ENCODE peak calls at places on chromosome 6, in seven cellular contexts. One of them, this sample, is unnamed. For H3K36me3, the result is how much of the 10 kb centered on the place peaks cover.

GRCh38 chr6:166512567-166512966 is 73.9 kb downstream of the RAMACL start:
- DNase-seq in CD8-positive, alpha-beta memory T cell: peak
- DNase-seq in OCI-LY7: peak
- DNase-seq in GM23338: no peak
- DNase-seq in CD8-positive, alpha-beta T cell: peak
- DNase-seq in ovary: no peak
- DNase-seq in heart left ventricle: no peak
- DNase-seq in this sample: no peak

GRCh38 chr6:34145161-34146020 is 496 bp downstream of the GRM4 start:
- DNase-seq in CD8-positive, alpha-beta memory T cell: peak
- DNase-seq in OCI-LY7: peak
- DNase-seq in GM23338: peak
- DNase-seq in CD8-positive, alpha-beta T cell: no peak
- DNase-seq in ovary: peak
- DNase-seq in heart left ventricle: peak
- DNase-seq in this sample: no peak

GRCh38 chr6:35203680-35204079 is 10.1 kb upstream of the SCUBE3 start:
- DNase-seq in CD8-positive, alpha-beta memory T cell: no peak
- DNase-seq in OCI-LY7: no peak
- DNase-seq in GM23338: no peak
- DNase-seq in CD8-positive, alpha-beta T cell: no peak
- DNase-seq in ovary: no peak
- DNase-seq in heart left ventricle: no peak
- DNase-seq in this sample: no peak

GRCh38 chr6:71080793-71081192 is 123.9 kb upstream of the B3GAT2 start:
- DNase-seq in CD8-positive, alpha-beta memory T cell: no peak
- DNase-seq in OCI-LY7: no peak
- DNase-seq in GM23338: no peak
- DNase-seq in CD8-positive, alpha-beta T cell: no peak
- DNase-seq in ovary: no peak
- DNase-seq in heart left ventricle: no peak
- DNase-seq in this sample: no peak

GRCh38 chr6:33908025-33908424 is 104.2 kb upstream of the MLN start:
- DNase-seq in CD8-positive, alpha-beta memory T cell: no peak
- DNase-seq in OCI-LY7: no peak
- DNase-seq in GM23338: no peak
- DNase-seq in CD8-positive, alpha-beta T cell: no peak
- DNase-seq in ovary: no peak
- DNase-seq in heart left ventricle: no peak
- DNase-seq in this sample: no peak

GRCh38 chr6:131146865-131147264 is 11.6 kb downstream of the AKAP7 start:
- DNase-seq in CD8-positive, alpha-beta memory T cell: no peak
- DNase-seq in OCI-LY7: no peak
- DNase-seq in GM23338: no peak
- DNase-seq in CD8-positive, alpha-beta T cell: no peak
- DNase-seq in ovary: no peak
- DNase-seq in heart left ventricle: no peak
- DNase-seq in this sample: no peak

GRCh38 chr6:1029196-1029595 is 282.7 kb upstream of the FOXQ1 start:
- DNase-seq in CD8-positive, alpha-beta memory T cell: no peak
- DNase-seq in OCI-LY7: no peak
- DNase-seq in GM23338: no peak
- DNase-seq in CD8-positive, alpha-beta T cell: no peak
- DNase-seq in ovary: no peak
- DNase-seq in heart left ventricle: no peak
- DNase-seq in this sample: no peak

GRCh38 chr6:116572162-116572561 is 858 bp downstream of the RWDD1 start:
- DNase-seq in CD8-positive, alpha-beta memory T cell: no peak
- DNase-seq in OCI-LY7: peak
- DNase-seq in GM23338: no peak
- DNase-seq in CD8-positive, alpha-beta T cell: no peak
- DNase-seq in ovary: no peak
- DNase-seq in heart left ventricle: no peak
- DNase-seq in this sample: no peak

GRCh38 chr6:144285798-144286502 is 815 bp downstream of the UTRN start:
- DNase-seq in CD8-positive, alpha-beta memory T cell: peak
- DNase-seq in OCI-LY7: no peak
- DNase-seq in GM23338: peak
- DNase-seq in CD8-positive, alpha-beta T cell: no peak
- DNase-seq in ovary: peak
- DNase-seq in heart left ventricle: peak
- DNase-seq in this sample: peak

GRCh38 chr6:13653296-13653695 is 38.2 kb downstream of the NOL7 start:
- DNase-seq in CD8-positive, alpha-beta memory T cell: no peak
- DNase-seq in OCI-LY7: no peak
- DNase-seq in GM23338: no peak
- DNase-seq in CD8-positive, alpha-beta T cell: no peak
- DNase-seq in ovary: no peak
- DNase-seq in heart left ventricle: no peak
- DNase-seq in this sample: no peak

GRCh38 chr6:9095671-9096260 is 660.4 kb upstream of the SLC35B3 start:
- DNase-seq in CD8-positive, alpha-beta memory T cell: no peak
- DNase-seq in OCI-LY7: no peak
- DNase-seq in GM23338: no peak
- DNase-seq in CD8-positive, alpha-beta T cell: no peak
- DNase-seq in ovary: no peak
- DNase-seq in heart left ventricle: no peak
- DNase-seq in this sample: no peak

GRCh38 chr6:15457903-15458530 is 204.8 kb downstream of the DTNBP1 start:
- DNase-seq in CD8-positive, alpha-beta memory T cell: no peak
- DNase-seq in OCI-LY7: no peak
- DNase-seq in GM23338: no peak
- DNase-seq in CD8-positive, alpha-beta T cell: no peak
- DNase-seq in ovary: no peak
- DNase-seq in heart left ventricle: no peak
- DNase-seq in this sample: no peak

GRCh38 chr6:49321673-49322072 is 141.4 kb downstream of the MMUT start:
- DNase-seq in CD8-positive, alpha-beta memory T cell: no peak
- DNase-seq in OCI-LY7: no peak
- DNase-seq in GM23338: no peak
- DNase-seq in CD8-positive, alpha-beta T cell: no peak
- DNase-seq in ovary: no peak
- DNase-seq in heart left ventricle: no peak
- DNase-seq in this sample: no peak

GRCh38 chr6:118511930-118512715 is 36.0 kb upstream of the PLN start:
- DNase-seq in CD8-positive, alpha-beta memory T cell: no peak
- DNase-seq in OCI-LY7: no peak
- DNase-seq in GM23338: no peak
- DNase-seq in CD8-positive, alpha-beta T cell: no peak
- DNase-seq in ovary: no peak
- DNase-seq in heart left ventricle: no peak
- DNase-seq in this sample: no peak

GRCh38 chr6:27541932-27542297 is 69.0 kb upstream of the ZNF184 start:
- DNase-seq in CD8-positive, alpha-beta memory T cell: no peak
- DNase-seq in OCI-LY7: no peak
- DNase-seq in GM23338: peak
- DNase-seq in CD8-positive, alpha-beta T cell: no peak
- DNase-seq in ovary: no peak
- DNase-seq in heart left ventricle: no peak
- DNase-seq in this sample: no peak

GRCh38 chr6:159646731-159647130 is 46.3 kb downstream of the SOD2 start:
- DNase-seq in CD8-positive, alpha-beta memory T cell: no peak
- DNase-seq in OCI-LY7: no peak
- DNase-seq in GM23338: no peak
- DNase-seq in CD8-positive, alpha-beta T cell: no peak
- DNase-seq in ovary: no peak
- DNase-seq in heart left ventricle: no peak
- DNase-seq in this sample: no peak

GRCh38 chr6:106872044-106872443 is 102.5 kb downstream of the CD24 start:
- DNase-seq in CD8-positive, alpha-beta memory T cell: no peak
- DNase-seq in OCI-LY7: no peak
- DNase-seq in GM23338: no peak
- DNase-seq in CD8-positive, alpha-beta T cell: no peak
- DNase-seq in ovary: no peak
- DNase-seq in heart left ventricle: no peak
- DNase-seq in this sample: no peak

GRCh38 chr6:154276810-154277577 is 79.6 kb downstream of the IPCEF1 start:
- DNase-seq in CD8-positive, alpha-beta memory T cell: peak
- DNase-seq in OCI-LY7: peak
- DNase-seq in GM23338: peak
- DNase-seq in CD8-positive, alpha-beta T cell: no peak
- DNase-seq in ovary: no peak
- DNase-seq in heart left ventricle: no peak
- DNase-seq in this sample: no peak

GRCh38 chr6:43052842-43053544 is 658 bp downstream of the CUL7 start:
- DNase-seq in CD8-positive, alpha-beta memory T cell: peak
- DNase-seq in OCI-LY7: peak
- DNase-seq in GM23338: peak
- DNase-seq in CD8-positive, alpha-beta T cell: no peak
- DNase-seq in ovary: peak
- DNase-seq in heart left ventricle: no peak
- DNase-seq in this sample: no peak

GRCh38 chr6:157985378-157986155 is 3.9 kb downstream of the SYNJ2 start:
- DNase-seq in CD8-positive, alpha-beta memory T cell: no peak
- DNase-seq in OCI-LY7: no peak
- DNase-seq in GM23338: peak
- DNase-seq in CD8-positive, alpha-beta T cell: no peak
- DNase-seq in ovary: no peak
- DNase-seq in heart left ventricle: no peak
- DNase-seq in this sample: peak

GRCh38 chr6:17458971-17459370 is 65.6 kb downstream of the CAP2 start:
- DNase-seq in CD8-positive, alpha-beta memory T cell: no peak
- DNase-seq in OCI-LY7: no peak
- DNase-seq in GM23338: no peak
- DNase-seq in CD8-positive, alpha-beta T cell: no peak
- DNase-seq in ovary: no peak
- DNase-seq in heart left ventricle: no peak
- DNase-seq in this sample: no peak

GRCh38 chr6:105191351-105191750 is 11.5 kb upstream of the POPDC3 start:
- DNase-seq in CD8-positive, alpha-beta memory T cell: no peak
- DNase-seq in OCI-LY7: no peak
- DNase-seq in GM23338: no peak
- DNase-seq in CD8-positive, alpha-beta T cell: no peak
- DNase-seq in ovary: no peak
- DNase-seq in heart left ventricle: no peak
- DNase-seq in this sample: no peak
- H3K36me3 ChIP-seq in CD8-positive, alpha-beta memory T cell: under half
- H3K36me3 ChIP-seq in OCI-LY7: under half
- H3K36me3 ChIP-seq in GM23338: under half
- H3K36me3 ChIP-seq in CD8-positive, alpha-beta T cell: under half
- H3K36me3 ChIP-seq in ovary: under half
- H3K36me3 ChIP-seq in heart left ventricle: under half
- H3K36me3 ChIP-seq in this sample: under half

DNA sequence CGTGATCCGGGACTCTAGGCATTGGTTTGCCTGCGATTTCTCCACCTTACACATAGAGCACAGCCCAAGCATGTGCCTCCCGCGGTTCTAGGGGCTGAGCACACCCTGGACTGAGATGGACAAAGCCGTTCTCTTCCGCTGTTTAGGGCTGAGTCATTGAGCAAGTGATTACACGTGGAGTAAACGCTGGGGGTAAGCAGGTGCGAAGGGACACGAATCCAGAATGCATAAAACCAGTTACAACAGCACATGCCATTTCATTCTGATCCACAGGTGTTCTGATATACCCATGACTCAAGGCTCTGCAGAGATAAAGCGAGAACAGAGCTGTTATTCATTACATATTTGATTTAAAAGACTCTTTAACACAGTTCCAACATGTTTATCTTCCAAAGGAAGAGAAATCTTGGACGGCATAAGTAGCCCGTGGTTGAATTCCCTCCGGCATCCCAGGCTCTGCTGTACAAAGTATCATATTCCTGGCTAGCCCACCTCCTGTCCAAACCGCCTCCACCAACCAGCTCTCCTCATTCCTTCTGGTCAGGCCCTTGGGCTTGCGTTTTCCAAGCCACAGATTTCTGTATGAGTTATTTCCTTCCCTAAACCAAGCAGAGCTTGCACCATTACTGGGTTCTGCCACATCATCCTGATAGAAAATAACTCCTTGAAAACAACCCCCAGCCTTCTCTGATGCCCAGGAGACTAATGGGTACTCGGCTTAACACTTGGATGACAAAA is 36.2 kb upstream of the THBS2 start:
- DNase-seq in CD8-positive, alpha-beta memory T cell: no peak
- DNase-seq in OCI-LY7: no peak
- DNase-seq in GM23338: no peak
- DNase-seq in CD8-positive, alpha-beta T cell: no peak
- DNase-seq in ovary: no peak
- DNase-seq in heart left ventricle: no peak
- DNase-seq in this sample: no peak
- H3K27ac ChIP-seq in CD8-positive, alpha-beta memory T cell: no peak
- H3K27ac ChIP-seq in OCI-LY7: no peak
- H3K27ac ChIP-seq in GM23338: no peak
- H3K27ac ChIP-seq in CD8-positive, alpha-beta T cell: no peak
- H3K27ac ChIP-seq in ovary: no peak
- H3K27ac ChIP-seq in heart left ventricle: peak
- H3K27ac ChIP-seq in this sample: peak

GRCh38 chr6:56481957-56482356 is 160.7 kb downstream of the DST start:
- DNase-seq in CD8-positive, alpha-beta memory T cell: no peak
- DNase-seq in OCI-LY7: no peak
- DNase-seq in GM23338: no peak
- DNase-seq in CD8-positive, alpha-beta T cell: no peak
- DNase-seq in ovary: no peak
- DNase-seq in heart left ventricle: no peak
- DNase-seq in this sample: no peak
- H3K36me3 ChIP-seq in CD8-positive, alpha-beta memory T cell: under half
- H3K36me3 ChIP-seq in OCI-LY7: under half
- H3K36me3 ChIP-seq in GM23338: under half
- H3K36me3 ChIP-seq in CD8-positive, alpha-beta T cell: under half
- H3K36me3 ChIP-seq in ovary: under half
- H3K36me3 ChIP-seq in heart left ventricle: half or more
- H3K36me3 ChIP-seq in this sample: under half

GRCh38 chr6:75147512-75147911 is 58.3 kb downstream of the COL12A1 start:
- DNase-seq in CD8-positive, alpha-beta memory T cell: no peak
- DNase-seq in OCI-LY7: no peak
- DNase-seq in GM23338: no peak
- DNase-seq in CD8-positive, alpha-beta T cell: no peak
- DNase-seq in ovary: no peak
- DNase-seq in heart left ventricle: no peak
- DNase-seq in this sample: no peak

GRCh38 chr6:75149253-75149652 is 56.6 kb downstream of the COL12A1 start:
- DNase-seq in CD8-positive, alpha-beta memory T cell: no peak
- DNase-seq in OCI-LY7: no peak
- DNase-seq in GM23338: no peak
- DNase-seq in CD8-positive, alpha-beta T cell: no peak
- DNase-seq in ovary: no peak
- DNase-seq in heart left ventricle: no peak
- DNase-seq in this sample: no peak

GRCh38 chr6:75151013-75151412 is 54.8 kb downstream of the COL12A1 start:
- DNase-seq in CD8-positive, alpha-beta memory T cell: no peak
- DNase-seq in OCI-LY7: no peak
- DNase-seq in GM23338: no peak
- DNase-seq in CD8-positive, alpha-beta T cell: no peak
- DNase-seq in ovary: no peak
- DNase-seq in heart left ventricle: no peak
- DNase-seq in this sample: no peak

GRCh38 chr6:75145976-75146375 is 59.9 kb downstream of the COL12A1 start:
- DNase-seq in CD8-positive, alpha-beta memory T cell: no peak
- DNase-seq in OCI-LY7: no peak
- DNase-seq in GM23338: peak
- DNase-seq in CD8-positive, alpha-beta T cell: no peak
- DNase-seq in ovary: no peak
- DNase-seq in heart left ventricle: no peak
- DNase-seq in this sample: no peak

DNA sequence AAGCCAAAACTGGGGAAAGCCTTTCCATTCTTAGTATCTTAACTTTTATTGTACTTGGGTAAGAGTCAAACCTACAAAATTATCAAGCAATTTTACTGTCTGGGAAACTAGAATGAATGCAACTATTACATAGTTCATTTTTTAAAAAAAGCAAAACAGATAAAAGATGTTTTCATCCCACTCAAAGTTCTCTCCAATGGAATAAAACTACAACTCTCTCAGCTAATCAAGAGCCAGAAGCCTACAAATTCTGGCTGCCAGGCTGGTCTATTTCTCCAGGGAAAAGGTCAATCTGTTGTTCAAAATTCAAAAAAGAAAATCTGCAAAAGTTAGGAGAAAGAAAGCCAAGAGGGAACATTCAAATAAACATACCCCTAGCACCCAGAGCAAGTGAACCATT is 56.2 kb downstream of the COL12A1 start:
- DNase-seq in CD8-positive, alpha-beta memory T cell: no peak
- DNase-seq in OCI-LY7: no peak
- DNase-seq in GM23338: no peak
- DNase-seq in CD8-positive, alpha-beta T cell: no peak
- DNase-seq in ovary: peak
- DNase-seq in heart left ventricle: no peak
- DNase-seq in this sample: no peak
- H3K27ac ChIP-seq in CD8-positive, alpha-beta memory T cell: no peak
- H3K27ac ChIP-seq in OCI-LY7: no peak
- H3K27ac ChIP-seq in GM23338: no peak
- H3K27ac ChIP-seq in CD8-positive, alpha-beta T cell: no peak
- H3K27ac ChIP-seq in ovary: peak
- H3K27ac ChIP-seq in heart left ventricle: no peak
- H3K27ac ChIP-seq in this sample: no peak